ENCODE peak calls at places on chromosomes 5 and 9, in eight cellular contexts. One of them, this sample, is unnamed.

GRCh38 chr9:112377087-112377486 is 2.8 kb upstream of the HSDL2 start:
- DNase-seq in NCI-H1694 treated with DMSO at 0.1 percent for 48 hours: no peak
- DNase-seq in HTR-8/SVneo: no peak
- DNase-seq in HT-29: no peak
- DNase-seq in cardiac fibroblast: no peak
- DNase-seq in stimulated activated CD8-positive, alpha-beta memory T cell treated with anti-CD3 and anti-CD28 coated beads, Interleukin-12 subunit alpha, Interleukin-12 subunit beta, amount 100 ng/mL, for 4 hours: no peak
- DNase-seq in glutamatergic neuron: no peak
- DNase-seq in MM.1S: no peak
- DNase-seq in this sample: no peak

GRCh38 chr5:132234684-132235062 is 7.0 kb upstream of the P4HA2 start:
- DNase-seq in NCI-H1694 treated with DMSO at 0.1 percent for 48 hours: no peak
- DNase-seq in HTR-8/SVneo: no peak
- DNase-seq in HT-29: no peak
- DNase-seq in cardiac fibroblast: no peak
- DNase-seq in stimulated activated CD8-positive, alpha-beta memory T cell treated with anti-CD3 and anti-CD28 coated beads, Interleukin-12 subunit alpha, Interleukin-12 subunit beta, amount 100 ng/mL, for 4 hours: no peak
- DNase-seq in glutamatergic neuron: no peak
- DNase-seq in MM.1S: no peak
- DNase-seq in this sample: no peak

GRCh38 chr9:120308495-120308894 is 271.5 kb downstream of the CDK5RAP2 start:
- DNase-seq in NCI-H1694 treated with DMSO at 0.1 percent for 48 hours: no peak
- DNase-seq in HTR-8/SVneo: no peak
- DNase-seq in HT-29: no peak
- DNase-seq in cardiac fibroblast: no peak
- DNase-seq in stimulated activated CD8-positive, alpha-beta memory T cell treated with anti-CD3 and anti-CD28 coated beads, Interleukin-12 subunit alpha, Interleukin-12 subunit beta, amount 100 ng/mL, for 4 hours: no peak
- DNase-seq in glutamatergic neuron: no peak
- DNase-seq in MM.1S: no peak
- DNase-seq in this sample: no peak

GRCh38 chr9:125889524-125890473 is 142.6 kb downstream of the PBX3 start:
- DNase-seq in NCI-H1694 treated with DMSO at 0.1 percent for 48 hours: peak
- DNase-seq in HTR-8/SVneo: no peak
- DNase-seq in HT-29: peak
- DNase-seq in cardiac fibroblast: peak
- DNase-seq in stimulated activated CD8-positive, alpha-beta memory T cell treated with anti-CD3 and anti-CD28 coated beads, Interleukin-12 subunit alpha, Interleukin-12 subunit beta, amount 100 ng/mL, for 4 hours: peak
- DNase-seq in glutamatergic neuron: peak
- DNase-seq in MM.1S: no peak
- DNase-seq in this sample: peak

GRCh38 chr5:113169720-113170119 is 193.1 kb downstream of the DCP2 start:
- DNase-seq in NCI-H1694 treated with DMSO at 0.1 percent for 48 hours: no peak
- DNase-seq in HTR-8/SVneo: no peak
- DNase-seq in HT-29: no peak
- DNase-seq in cardiac fibroblast: peak
- DNase-seq in stimulated activated CD8-positive, alpha-beta memory T cell treated with anti-CD3 and anti-CD28 coated beads, Interleukin-12 subunit alpha, Interleukin-12 subunit beta, amount 100 ng/mL, for 4 hours: no peak
- DNase-seq in glutamatergic neuron: no peak
- DNase-seq in MM.1S: no peak
- DNase-seq in this sample: no peak

GRCh38 chr9:128136816-128137793 is 9.6 kb upstream of the PTGES2 start:
- DNase-seq in NCI-H1694 treated with DMSO at 0.1 percent for 48 hours: no peak
- DNase-seq in HTR-8/SVneo: peak
- DNase-seq in HT-29: no peak
- DNase-seq in cardiac fibroblast: peak
- DNase-seq in stimulated activated CD8-positive, alpha-beta memory T cell treated with anti-CD3 and anti-CD28 coated beads, Interleukin-12 subunit alpha, Interleukin-12 subunit beta, amount 100 ng/mL, for 4 hours: no peak
- DNase-seq in glutamatergic neuron: peak
- DNase-seq in MM.1S: no peak
- DNase-seq in this sample: peak

GRCh38 chr5:2207966-2208544 is 325.3 kb upstream of the IRX4 start:
- DNase-seq in NCI-H1694 treated with DMSO at 0.1 percent for 48 hours: no peak
- DNase-seq in HTR-8/SVneo: no peak
- DNase-seq in HT-29: peak
- DNase-seq in cardiac fibroblast: no peak
- DNase-seq in stimulated activated CD8-positive, alpha-beta memory T cell treated with anti-CD3 and anti-CD28 coated beads, Interleukin-12 subunit alpha, Interleukin-12 subunit beta, amount 100 ng/mL, for 4 hours: no peak
- DNase-seq in glutamatergic neuron: peak
- DNase-seq in MM.1S: peak
- DNase-seq in this sample: peak

GRCh38 chr9:75378036-75378435 is 289.7 kb downstream of the OSTF1 start:
- DNase-seq in NCI-H1694 treated with DMSO at 0.1 percent for 48 hours: no peak
- DNase-seq in HTR-8/SVneo: no peak
- DNase-seq in HT-29: no peak
- DNase-seq in cardiac fibroblast: no peak
- DNase-seq in stimulated activated CD8-positive, alpha-beta memory T cell treated with anti-CD3 and anti-CD28 coated beads, Interleukin-12 subunit alpha, Interleukin-12 subunit beta, amount 100 ng/mL, for 4 hours: no peak
- DNase-seq in glutamatergic neuron: peak
- DNase-seq in MM.1S: no peak
- DNase-seq in this sample: no peak

GRCh38 chr9:76297721-76298239 is 96.4 kb downstream of the RFK start:
- DNase-seq in NCI-H1694 treated with DMSO at 0.1 percent for 48 hours: no peak
- DNase-seq in HTR-8/SVneo: no peak
- DNase-seq in HT-29: no peak
- DNase-seq in cardiac fibroblast: peak
- DNase-seq in stimulated activated CD8-positive, alpha-beta memory T cell treated with anti-CD3 and anti-CD28 coated beads, Interleukin-12 subunit alpha, Interleukin-12 subunit beta, amount 100 ng/mL, for 4 hours: no peak
- DNase-seq in glutamatergic neuron: no peak
- DNase-seq in MM.1S: no peak
- DNase-seq in this sample: no peak

This sample was measured in RWPE1.